ENCODE peak calls at places on chromosome X, in six cellular contexts. S is H1, V is GM12892, U is K562, C is GM12878, B is HepG2. F is an unnamed sample.

GRCh38 chrX:46912673-46913491 is 661 bp downstream of the JADE3 start:
- DNase-seq in B (peak), C (no peak), S (no peak), U (peak), V (peak), F (peak)

GRCh38 chrX:53279296-53280237 is 1.8 kb downstream of the IQSEC2 start:
- DNase-seq in V (no peak), B (no peak), C (no peak), S (no peak), U (peak), F (no peak)

GRCh38 chrX:56759736-56760409 is 30.8 kb downstream of the NBDY start:
- DNase-seq in U (no peak), S (no peak), C (no peak), V (no peak), B (no peak), F (no peak)

GRCh38 chrX:84339507-84340364 is 151.7 kb upstream of the RPS6KA6 start:
- DNase-seq in U (peak), B (peak), S (no peak), V (no peak), C (no peak), F (no peak)

GRCh38 chrX:23667239-23668177 is at the start of gene PRDX4:
- DNase-seq in U (peak), S (peak), B (peak), C (peak), V (peak), F (peak)

GRCh38 chrX:51336584-51336983 is 4.0 kb downstream of the NUDT10 start:
- DNase-seq in V (peak), S (no peak), C (no peak), U (peak), B (peak), F (no peak)

GRCh38 chrX:116873678-116874077 is 410.9 kb upstream of the CT83 start:
- DNase-seq in S (no peak), V (no peak), B (no peak), U (no peak), C (no peak), F (no peak)

GRCh38 chrX:112642349-112642748 is 37.4 kb downstream of the LHFPL1 start:
- DNase-seq in V (peak), C (no peak), S (peak), U (peak), B (peak), F (no peak)

GRCh38 chrX:9682456-9682855 is 83.2 kb downstream of the GPR143 start:
- DNase-seq in V (no peak), S (no peak), U (no peak), B (no peak), C (no peak), F (no peak)

DNA sequence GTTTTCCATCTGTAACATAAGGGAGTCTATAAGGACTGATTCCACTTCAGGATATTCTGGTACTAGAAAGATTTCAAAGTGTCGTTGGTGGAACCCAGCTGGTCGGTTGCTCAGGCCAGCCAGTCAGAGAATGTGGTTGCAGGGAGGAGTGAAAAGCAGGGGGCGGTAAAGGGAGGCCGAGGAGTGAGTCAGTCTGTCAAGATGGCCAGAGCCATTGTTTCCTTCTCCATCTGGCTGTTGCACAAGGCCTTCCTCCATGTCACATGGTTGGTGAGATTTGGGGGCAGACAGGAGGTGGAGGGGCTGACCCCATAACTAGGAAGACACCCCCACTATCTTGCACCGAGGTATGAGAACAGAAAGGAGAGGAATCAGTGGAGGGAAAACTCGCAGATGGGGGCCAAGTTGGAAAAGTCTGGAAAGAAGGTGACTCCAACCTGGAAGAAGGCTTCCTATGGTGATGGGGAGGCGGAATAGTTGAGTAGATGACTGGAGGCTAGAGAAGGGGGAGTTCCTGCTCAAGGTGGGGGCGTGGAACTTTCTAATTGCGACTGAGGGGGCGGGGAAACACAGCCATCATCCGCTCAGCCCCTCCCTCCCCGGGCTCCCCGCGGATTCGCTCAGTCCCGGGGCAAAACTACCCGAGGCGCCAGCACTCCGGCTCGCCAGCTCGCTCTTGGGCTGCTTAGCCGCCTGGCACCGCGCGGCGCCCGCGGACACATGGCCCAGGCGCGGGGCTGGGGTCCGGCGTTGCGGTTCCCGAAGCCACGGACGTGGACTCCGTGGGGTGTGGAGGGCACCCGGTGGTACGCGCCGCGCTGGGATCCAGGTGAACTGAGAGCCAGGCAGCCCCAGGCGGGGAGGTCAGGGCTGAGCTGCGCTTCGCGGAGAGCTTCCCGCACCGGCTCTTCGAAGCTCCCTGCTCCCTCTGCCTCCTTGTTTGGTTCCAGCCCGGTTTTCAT is 38.5 kb downstream of the STARD8 start:
- DNase-seq in C (no peak), U (peak), S (no peak), B (no peak), V (no peak), F (no peak)
- TF ChIP-seq POLR2AphosphoS5 in C (no peak), U (no peak), S (no peak), B (no peak), V (no peak), F (no peak)

GRCh38 chrX:8183281-8183680 is 12.2 kb upstream of the VCX2 start:
- DNase-seq in V (no peak), U (no peak), B (no peak), S (no peak), C (no peak), F (no peak)

DNA sequence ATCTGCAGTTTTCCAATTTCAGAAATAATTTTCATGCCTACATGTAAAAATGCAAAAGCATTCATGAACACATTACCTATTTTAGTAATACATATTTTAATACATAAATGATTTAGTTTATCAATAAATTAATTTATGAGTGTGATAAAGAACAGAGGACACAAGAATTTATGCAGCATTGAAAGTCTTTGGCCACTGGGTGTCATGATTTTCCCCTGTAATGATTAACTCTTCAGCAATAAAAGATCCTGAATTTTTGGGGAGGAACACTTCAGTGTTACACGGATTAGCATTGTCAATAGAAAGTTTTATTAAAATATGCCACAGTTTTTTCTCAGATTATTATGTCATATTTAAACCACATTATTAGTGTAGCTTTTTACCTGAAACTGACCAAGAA is 8.6 kb upstream of the VCX2 start:
- DNase-seq in U (no peak), S (no peak), V (no peak), B (no peak), C (no peak), F (no peak)
- TF ChIP-seq TAF1 in U (no peak), S (no peak), V (no peak), B (no peak), C (no peak), F (no peak)

DNA sequence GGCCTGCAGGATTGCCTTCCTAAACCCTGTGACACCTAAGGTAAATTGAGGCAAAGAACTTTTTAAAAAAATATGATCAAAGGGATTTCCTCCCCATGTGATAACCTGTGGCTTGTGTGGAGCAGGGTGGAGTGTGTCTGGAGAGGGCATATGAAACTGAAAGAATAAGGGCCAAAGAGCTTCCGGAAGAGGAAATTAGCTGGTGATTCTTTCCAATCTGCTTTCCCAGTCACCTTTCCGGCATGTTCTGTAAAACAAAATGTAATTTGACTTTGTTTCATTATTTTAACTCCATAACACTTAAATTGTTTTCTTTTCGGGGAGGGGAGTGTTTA is 620 bp downstream of the XIAP start:
- DNase-seq in C (peak), U (no peak), B (peak), S (no peak), V (no peak), F (no peak)
- TF ChIP-seq POLR2A in C (no peak), U (no peak), B (peak), S (no peak), V (no peak), F (no peak)

DNA sequence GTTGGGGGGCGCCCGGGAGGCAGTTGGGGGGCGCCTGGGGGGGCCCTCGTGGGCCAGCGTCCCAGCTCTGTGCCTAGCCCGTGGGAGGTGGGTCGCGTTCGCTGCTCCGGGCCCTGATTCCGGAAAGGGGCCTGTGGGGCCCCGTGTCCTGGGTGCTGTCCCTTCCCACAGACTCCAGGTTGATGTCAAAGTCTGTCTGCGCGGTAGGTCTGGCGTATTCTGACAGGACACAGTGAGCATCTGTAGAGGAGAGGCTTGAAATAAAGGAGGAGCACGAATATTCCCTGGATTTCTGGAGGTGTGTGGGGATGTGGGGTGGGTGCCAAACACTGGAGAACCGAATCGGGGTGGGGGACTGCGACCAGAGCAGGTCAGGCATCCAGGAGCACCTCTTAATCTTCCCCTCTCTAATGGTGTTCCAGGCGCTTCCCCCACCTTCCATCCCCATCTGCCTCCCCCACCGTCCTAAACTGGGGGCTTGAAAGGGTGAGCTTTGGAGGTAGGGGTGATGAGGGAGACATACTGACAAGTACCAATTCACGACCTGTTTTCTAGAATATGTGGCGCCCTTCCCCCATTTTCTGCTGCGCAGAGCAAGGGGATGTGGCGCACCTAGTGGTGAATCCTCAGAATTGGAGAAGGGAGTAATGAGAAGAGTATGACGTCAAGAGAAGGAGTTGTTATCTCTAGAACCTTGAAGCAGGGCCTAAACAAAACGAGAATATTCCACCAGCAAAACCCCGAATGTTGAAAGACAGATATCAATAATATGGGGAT is 873 bp downstream of the GPRASP1 start:
- DNase-seq in S (no peak), C (no peak), V (no peak), U (no peak), B (no peak), F (no peak)
- TF ChIP-seq POLR2AphosphoS5 in S (no peak), C (no peak), V (no peak), U (no peak), B (no peak), F (no peak)

DNA sequence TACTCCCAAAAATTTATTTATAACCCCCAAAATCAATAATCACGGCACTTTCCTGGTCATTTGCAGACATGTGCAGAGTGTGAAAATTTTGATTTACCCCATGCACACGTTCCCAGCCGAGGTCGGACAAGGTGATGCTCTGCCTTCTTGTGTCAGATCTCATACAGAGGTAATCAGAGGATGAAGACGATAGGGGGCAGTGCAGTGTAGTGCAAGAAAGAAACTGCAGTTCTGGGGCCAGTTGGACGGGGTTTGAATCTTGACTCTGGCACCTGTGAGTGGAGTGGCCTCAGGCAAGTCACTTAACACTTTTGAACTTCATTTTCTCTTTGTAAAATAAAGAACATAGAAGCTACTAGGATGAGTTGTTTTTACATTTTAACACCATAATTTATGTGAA is 88.4 kb downstream of the FRMPD3 start:
- DNase-seq in U (peak), S (no peak), V (no peak), C (no peak), B (peak), F (no peak)
- TF ChIP-seq TAF1 in U (no peak), S (no peak), V (no peak), C (no peak), B (no peak), F (no peak)

GRCh38 chrX:129959493-129959832 is 23.0 kb upstream of the BCORL1 start:
- DNase-seq in B (no peak), C (no peak), V (no peak), S (no peak), U (peak), F (no peak)
- TF ChIP-seq POLR2A in B (no peak), C (no peak), V (no peak), S (no peak), U (no peak), F (no peak)

F was measured in GM12891.